ENCODE peak calls at places on chromosomes 4 and X, in six cellular contexts. Y, Q, T, B, P and I are unnamed samples.
A peak's percentile ranks its signal among the peaks of the same experiment; 100 is the strongest.

GRCh38 chrX:65035451-65035779 is 59.2 kb upstream of the ZC4H2 start:
- DNase-seq in P (no peak), Y (peak; percentile 28), Q (peak; percentile 29), B (peak; percentile 3), T (peak; percentile 28), I (no peak)

GRCh38 chr4:80125252-80126177 is 52.5 kb upstream of the ANTXR2 start:
- DNase-seq in B (peak; percentile 29), P (peak; percentile 65), Q (no peak), Y (peak; percentile 8), T (peak; percentile 50), I (no peak)

GRCh38 chr4:4541661-4542570 is at the start of gene STX18:
- DNase-seq in T (peak; percentile 91), B (peak; percentile 92), Q (peak; percentile 90), Y (peak; percentile 90), P (peak; percentile 85), I (peak; percentile 69)

GRCh38 chr4:5746829-5747745 is 36.1 kb downstream of the EVC start:
- DNase-seq in Q (no peak), T (no peak), P (peak; percentile 70), B (peak; percentile 2), Y (no peak), I (no peak)

GRCh38 chr4:1169171-1169671 is 3.2 kb downstream of the SPON2 start:
- DNase-seq in Q (no peak), Y (no peak), P (no peak), T (no peak), B (no peak), I (peak; percentile 50)

GRCh38 chr4:86279247-86279960 is 80.4 kb downstream of the MAPK10 start:
- DNase-seq in T (no peak), Q (no peak), P (no peak), B (no peak), Y (no peak), I (no peak)

GRCh38 chrX:37746951-37747350 is 32.9 kb upstream of the CYBB start:
- DNase-seq in B (no peak), Y (no peak), Q (no peak), P (no peak), T (no peak), I (no peak)

GRCh38 chr4:88159137-88159725 is 792 bp upstream of the ABCG2 start:
- DNase-seq in P (peak; percentile 53), Q (peak; percentile 36), B (no peak), Y (no peak), T (peak; percentile 71), I (no peak)

GRCh38 chr4:182245041-182245440 is 1.8 kb downstream of the TENM3 start:
- DNase-seq in Y (no peak), P (no peak), T (no peak), Q (no peak), B (no peak), I (no peak)

GRCh38 chrX:64093761-64094160 is 111.7 kb downstream of the AMER1 start:
- DNase-seq in B (no peak), Y (no peak), P (peak; percentile 1), T (peak; percentile 67), Q (no peak), I (no peak)

GRCh38 chr4:7911044-7911578 is 28.6 kb downstream of the AFAP1 start:
- DNase-seq in B (no peak), Y (no peak), Q (no peak), P (no peak), T (peak; percentile 77), I (no peak)

GRCh38 chr4:121190389-121190788 is 26.3 kb upstream of the TNIP3 start:
- DNase-seq in B (no peak), Q (no peak), T (no peak), Y (no peak), P (no peak), I (no peak)

GRCh38 chr4:151472297-151472696 is 63.3 kb downstream of the FHIP1A start:
- DNase-seq in Q (no peak), B (no peak), T (no peak), Y (no peak), P (no peak), I (no peak)

GRCh38 chr4:151484396-151485102 is 75.6 kb downstream of the FHIP1A start:
- DNase-seq in Q (no peak), P (peak; percentile 6), Y (no peak), T (peak; percentile 96), B (no peak), I (no peak)

GRCh38 chr4:147163311-147163710 is 217.6 kb upstream of the TTC29 start:
- DNase-seq in Y (no peak), Q (no peak), P (no peak), B (no peak), T (no peak), I (no peak)

GRCh38 chr4:24843121-24843520 is 47.7 kb downstream of the SOD3 start:
- DNase-seq in Y (no peak), T (no peak), Q (no peak), P (peak; percentile 77), B (no peak), I (no peak)

GRCh38 chr4:113444386-113444785 is 317.2 kb downstream of the CAMK2D start:
- DNase-seq in Q (no peak), P (peak; percentile 91), T (no peak), B (no peak), Y (no peak), I (no peak)

GRCh38 chr4:80731436-80731835 is 299.1 kb upstream of the BMP3 start:
- DNase-seq in T (no peak), B (no peak), P (no peak), Q (no peak), Y (no peak), I (no peak)

GRCh38 chr4:25638221-25638601 is 17.4 kb upstream of the SLC34A2 start:
- DNase-seq in B (no peak), P (no peak), Y (no peak), T (no peak), Q (no peak), I (no peak)

GRCh38 chr4:14856076-14856926 is 146.0 kb upstream of the CPEB2 start:
- DNase-seq in T (no peak), B (peak; percentile 71), Y (peak; percentile 65), Q (peak; percentile 58), P (peak; percentile 35), I (no peak)

GRCh38 chr4:119731778-119732177 is 103.2 kb upstream of the PDE5A start:
- DNase-seq in Q (no peak), P (no peak), B (no peak), Y (peak; percentile 63), T (no peak), I (no peak)

GRCh38 chr4:161894014-161894413 is 269.8 kb downstream of the FSTL5 start:
- DNase-seq in B (no peak), P (no peak), Q (no peak), T (no peak), Y (no peak), I (no peak)

GRCh38 chr4:3045500-3045850 is 28.9 kb downstream of the HTT-AS start:
- DNase-seq in P (no peak), Q (peak; percentile 56), Y (peak; percentile 63), T (no peak), B (no peak), I (no peak)

GRCh38 chr4:17436750-17437090 is 75.2 kb downstream of the QDPR start:
- DNase-seq in Y (no peak), T (peak; percentile 20), Q (no peak), P (no peak), B (no peak), I (no peak)

GRCh38 chrX:76555816-76556215 is 128.3 kb downstream of the MAGEE1 start:
- DNase-seq in B (peak; percentile 12), T (peak; percentile 70), P (peak; percentile 19), Y (no peak), Q (no peak), I (no peak)

GRCh38 chrX:72238183-72238582 is 644 bp downstream of the ERCC6L start:
- DNase-seq in B (no peak), Y (no peak), Q (no peak), T (peak; percentile 6), P (no peak), I (no peak)

GRCh38 chr4:7280906-7281305 is 88.6 kb downstream of the SORCS2 start:
- DNase-seq in Q (no peak), Y (no peak), B (no peak), T (no peak), P (no peak), I (no peak)

GRCh38 chr4:19945979-19946380 is 305.7 kb upstream of the SLIT2 start:
- DNase-seq in B (no peak), Y (no peak), T (no peak), Q (no peak), P (peak; percentile 84), I (no peak)

GRCh38 chr4:7422098-7422897 is 12.4 kb downstream of the PSAPL1 start:
- DNase-seq in Y (peak; percentile 2), T (no peak), Q (peak; percentile 22), P (no peak), B (no peak), I (peak; percentile 43)

GRCh38 chr4:10203851-10204250 is 87.3 kb upstream of the WDR1 start:
- DNase-seq in Y (no peak), B (peak; percentile 63), Q (no peak), P (no peak), T (no peak), I (no peak)

GRCh38 chrX:135213200-135213844 is 38.5 kb upstream of the ETDA start:
- DNase-seq in Q (no peak), Y (no peak), B (no peak), P (no peak), T (no peak), I (no peak)

GRCh38 chr4:41877020-41877796 is 58.0 kb upstream of the TMEM33 start:
- DNase-seq in P (no peak), T (peak; percentile 36), Q (no peak), B (no peak), Y (no peak), I (no peak)
- H3K27me3 ChIP-seq in P (peaks cover 85% of the 10 kb centered on the region), T (peaks cover 100% of the 10 kb centered on the region), Q (peaks cover 88% of the 10 kb centered on the region), B (peaks cover 47% of the 10 kb centered on the region), Y (peaks cover 100% of the 10 kb centered on the region), I (peaks cover 86% of the 10 kb centered on the region)

GRCh38 chr4:152575533-152575932 is 39.6 kb upstream of the FBXW7 start:
- DNase-seq in P (no peak), T (no peak), Y (no peak), B (no peak), Q (peak; percentile 51), I (no peak)
- TF ChIP-seq POLR2AphosphoS5 in P (no peak), T (no peak), Y (no peak), B (no peak), Q (no peak), I (no peak)

DNA sequence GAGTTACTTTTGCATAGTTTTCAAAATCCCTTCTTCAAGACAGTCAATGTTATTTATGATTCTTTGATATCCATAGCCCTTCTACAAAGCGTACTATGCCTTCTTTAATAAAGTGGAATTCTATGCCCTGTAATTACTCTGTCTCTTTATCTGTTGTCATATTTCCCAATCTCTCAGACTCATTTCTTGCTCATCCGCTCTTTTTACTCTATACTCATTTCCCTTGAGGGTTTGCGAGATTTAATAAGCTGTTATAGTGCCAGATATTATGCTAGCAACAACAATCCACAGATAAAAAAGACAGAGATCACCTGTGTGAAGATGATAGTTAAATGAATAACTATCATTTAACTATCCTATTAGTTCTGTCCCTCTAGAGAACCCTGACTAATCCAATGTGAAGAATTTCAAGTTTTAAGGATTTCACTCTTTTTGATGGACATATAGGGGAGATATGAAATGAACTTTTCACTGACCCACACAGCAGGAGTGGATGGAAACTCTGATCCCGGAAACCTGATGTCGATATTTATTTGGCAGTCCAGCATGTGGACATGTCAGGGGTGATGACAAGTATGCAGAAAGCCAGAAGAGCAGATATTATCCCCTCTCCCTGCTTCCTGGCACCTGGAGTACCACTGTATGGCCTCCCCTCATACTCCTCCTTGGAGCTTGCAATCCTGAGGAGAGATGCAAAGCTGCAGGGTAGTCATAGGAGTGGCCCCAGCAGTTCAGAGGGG is 49.7 kb downstream of the TMEM156 start:
- DNase-seq in Y (no peak), P (no peak), Q (no peak), B (no peak), T (no peak), I (no peak)
- H3K4me1 ChIP-seq in Y (no peaks in the 10 kb centered on the region), P (no peaks in the 10 kb centered on the region), Q (no peaks in the 10 kb centered on the region), B (no peaks in the 10 kb centered on the region), T (no peaks in the 10 kb centered on the region), I (no peaks in the 10 kb centered on the region)

GRCh38 chrX:68824565-68825125 is 4.2 kb upstream of the EFNB1 start:
- DNase-seq in Q (no peak), T (no peak), B (no peak), P (no peak), Y (no peak), I (no peak)
- H3K27me3 ChIP-seq in Q (peaks cover 14% of the 10 kb centered on the region), T (peaks cover 51% of the 10 kb centered on the region), B (no peaks in the 10 kb centered on the region), P (no peaks in the 10 kb centered on the region), Y (no peaks in the 10 kb centered on the region), I (peaks cover 65% of the 10 kb centered on the region)